ENCODE peak calls at places on chromosomes 12 and 14, in ten cellular contexts. R is neural progenitor cell, D is prostate gland, J is K562, K is heart right ventricle, G is uterus, L is A549, H is GM23338, P is Peyer's patch, M is ovary. W is an unnamed sample.

GRCh38 chr14:70808023-70808401 is 1.3 kb downstream of the MAP3K9 start:
- DNase-seq in J (no peak), G (no peak), D (peak), L (peak), M (no peak), P (peak), K (no peak), R (peak), H (peak), W (peak)

GRCh38 chr14:31781578-31781977 is 220.4 kb downstream of the NUBPL start:
- DNase-seq in P (no peak), G (no peak), J (no peak), L (peak), M (no peak), R (no peak), H (peak), K (no peak), D (no peak), W (no peak)

GRCh38 chr14:78863143-78863542 is 693.0 kb downstream of the NRXN3 start:
- DNase-seq in D (no peak), J (peak), K (no peak), P (no peak), H (peak), L (peak), R (peak), M (no peak), G (no peak), W (peak)

GRCh38 chr12:989751-990278 is 1.2 kb upstream of the ERC1 start:
- DNase-seq in J (peak), D (peak), P (no peak), H (no peak), M (peak), K (no peak), G (peak), L (peak), R (peak), W (peak)

GRCh38 chr12:132197581-132198281 is 53.5 kb downstream of the NOC4L start:
- DNase-seq in R (no peak), K (peak), P (no peak), M (no peak), G (no peak), D (no peak), J (no peak), L (no peak), H (no peak), W (no peak)

GRCh38 chr12:131443019-131444000 is 267.6 kb upstream of the SFSWAP start:
- DNase-seq in L (no peak), G (no peak), J (no peak), M (no peak), K (no peak), P (peak), H (no peak), R (no peak), D (no peak), W (no peak)

GRCh38 chr12:92912052-92912451 is 17.0 kb downstream of the EEA1 start:
- DNase-seq in P (no peak), L (no peak), D (no peak), J (no peak), M (no peak), G (no peak), H (no peak), K (no peak), R (no peak), W (no peak)

GRCh38 chr12:96497800-96498199 is 8.4 kb downstream of the CFAP54 start:
- DNase-seq in G (no peak), H (no peak), D (no peak), K (no peak), R (no peak), J (no peak), P (no peak), L (no peak), M (no peak), W (peak)

GRCh38 chr14:20836668-20837338 is 34.2 kb upstream of the RNASE1 start:
- DNase-seq in P (no peak), L (peak), G (no peak), H (peak), K (no peak), D (peak), M (no peak), R (peak), J (peak), W (no peak)

GRCh38 chr14:20830831-20831230 is 28.2 kb upstream of the RNASE1 start:
- DNase-seq in D (no peak), H (no peak), K (no peak), L (no peak), J (no peak), R (no peak), G (no peak), P (no peak), M (no peak), W (no peak)

DNA sequence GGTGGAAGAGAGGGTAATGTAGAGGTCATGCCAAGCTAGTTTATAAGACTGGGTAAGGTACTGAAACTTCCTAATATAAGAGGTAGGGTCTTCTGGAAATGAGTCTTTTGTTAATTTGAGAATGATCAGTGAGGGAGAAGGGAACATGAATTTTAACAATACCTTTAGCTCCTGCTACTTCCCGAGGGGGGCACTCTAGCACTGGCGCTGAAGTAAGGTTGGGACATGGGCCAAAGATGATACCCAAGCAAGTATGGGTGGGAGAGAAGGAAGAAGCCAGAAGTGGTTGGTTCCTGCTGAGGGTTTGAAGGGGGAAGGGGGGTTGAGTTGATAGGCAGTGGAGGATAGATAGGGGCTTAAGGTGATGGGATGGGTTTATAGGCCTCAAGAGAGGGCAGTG is 32.3 kb upstream of the RNASE1 start:
- DNase-seq in P (no peak), J (no peak), H (no peak), D (no peak), K (no peak), M (no peak), G (no peak), R (no peak), L (peak), W (no peak)
- TF ChIP-seq CTCF in P (no peak), J (no peak), H (no peak), D (no peak), K (no peak), M (no peak), G (no peak), R (no peak), L (peak), W (no peak)

GRCh38 chr14:50311337-50311973 is 574 bp downstream of the L2HGDH start:
- DNase-seq in R (peak), M (no peak), J (peak), H (no peak), K (no peak), G (no peak), D (no peak), L (no peak), P (no peak), W (no peak)
- H3K27ac ChIP-seq in R (no peak), M (peak), J (peak), H (peak), K (peak), G (peak), D (peak), L (peak), P (peak), W (peak)

GRCh38 chr14:100142073-100143040 is 17.1 kb downstream of the DEGS2 start:
- DNase-seq in L (no peak), D (no peak), R (no peak), K (peak), M (peak), G (peak), J (peak), H (no peak), P (no peak), W (no peak)

GRCh38 chr14:100138955-100139354 is 20.5 kb downstream of the DEGS2 start:
- DNase-seq in L (no peak), D (no peak), G (no peak), J (no peak), R (no peak), P (no peak), M (no peak), K (no peak), H (no peak), W (no peak)

GRCh38 chr14:100141133-100141497 is 18.3 kb downstream of the DEGS2 start:
- DNase-seq in G (no peak), K (no peak), M (no peak), R (no peak), L (no peak), D (no peak), J (no peak), H (no peak), P (no peak), W (no peak)

GRCh38 chr14:100138082-100138787 is 21.2 kb downstream of the DEGS2 start:
- DNase-seq in R (no peak), H (no peak), L (no peak), P (peak), D (no peak), M (no peak), J (no peak), G (no peak), K (no peak), W (no peak)

GRCh38 chr14:100140452-100141132 is 18.9 kb downstream of the DEGS2 start:
- DNase-seq in D (no peak), R (peak), L (peak), K (no peak), H (peak), G (no peak), M (no peak), J (peak), P (no peak), W (no peak)
- TF ChIP-seq CTCF in D (no peak), R (peak), L (no peak), K (no peak), H (peak), G (peak), M (no peak), J (peak), P (peak), W (no peak)

GRCh38 chr12:104494137-104494815 is 37.5 kb downstream of the CHST11 start:
- DNase-seq in G (no peak), D (no peak), L (no peak), M (peak), R (no peak), P (no peak), K (no peak), H (no peak), J (peak), W (peak)
- H3K27ac ChIP-seq in G (peak), D (peak), L (no peak), M (no peak), R (no peak), P (peak), K (peak), H (no peak), J (peak), W (peak)

DNA sequence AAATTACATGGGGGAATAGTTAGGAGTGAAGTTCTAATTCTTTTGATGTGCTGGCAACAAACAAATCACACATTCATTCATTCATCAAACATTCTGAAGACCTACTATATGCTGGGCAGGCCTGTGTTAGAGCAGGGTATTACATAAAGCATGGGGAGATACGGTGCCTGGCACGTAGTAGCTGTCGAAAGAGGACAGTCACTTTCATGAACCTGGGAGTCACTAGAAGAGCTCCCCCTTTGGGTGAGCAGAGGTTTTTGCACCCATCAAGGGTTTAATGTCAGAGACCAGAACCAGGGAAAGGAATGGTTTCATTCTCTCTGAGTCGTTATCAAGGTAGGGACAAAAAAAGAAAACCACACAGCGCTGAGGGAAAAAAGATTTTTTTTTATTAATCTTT is 10.0 kb downstream of the LHX5 start:
- DNase-seq in K (no peak), P (no peak), D (no peak), L (peak), G (no peak), J (peak), R (peak), H (peak), M (no peak), W (peak)
- TF ChIP-seq CTCF in K (no peak), P (peak), D (no peak), L (peak), G (no peak), J (peak), R (peak), H (peak), M (no peak), W (peak)

GRCh38 chr14:95515523-95516517 is 630 bp downstream of the SYNE3 start:
- DNase-seq in D (no peak), P (peak), G (no peak), L (peak), J (peak), K (peak), R (peak), H (peak), M (peak), W (peak)

GRCh38 chr14:95516554-95517209 is at the start of gene SYNE3:
- DNase-seq in M (peak), J (no peak), P (peak), H (peak), R (peak), L (no peak), D (no peak), G (no peak), K (peak), W (no peak)

GRCh38 chr14:95515080-95515489 is 1.4 kb downstream of the SYNE3 start:
- DNase-seq in L (no peak), J (no peak), G (no peak), H (peak), K (peak), P (peak), R (peak), D (no peak), M (peak), W (no peak)

GRCh38 chr14:95513261-95513660 is 3.2 kb downstream of the SYNE3 start:
- DNase-seq in M (no peak), K (no peak), G (no peak), J (no peak), R (no peak), P (no peak), L (no peak), D (no peak), H (no peak), W (no peak)

GRCh38 chr14:95514131-95515079 is 2.0 kb downstream of the SYNE3 start:
- DNase-seq in K (no peak), R (no peak), P (no peak), L (no peak), D (no peak), J (no peak), G (no peak), H (peak), M (no peak), W (no peak)
- H3K27ac ChIP-seq in K (peak), R (no peak), P (peak), L (no peak), D (no peak), J (no peak), G (peak), H (no peak), M (no peak), W (no peak)

W was measured in DND-41.